ENCODE peak calls at places on chromosome 21, in seven cellular contexts. W is brain microvascular endothelial cell, A is heart right ventricle, M is osteocyte, B is ovary, Y is right lobe of liver, Q is Calu3. E is an unnamed sample.

GRCh38 chr21:16794944-16795343 is 717.9 kb upstream of the CXADR start:
- DNase-seq in W (peak), A (no peak), M (no peak), B (peak), Y (no peak), Q (peak), E (peak)

GRCh38 chr21:15729346-15729673 is 472 bp upstream of the USP25 start:
- DNase-seq in W (no peak), A (no peak), M (no peak), B (no peak), Y (no peak), Q (no peak), E (peak)

GRCh38 chr21:16308269-16308668 is 578.5 kb downstream of the USP25 start:
- DNase-seq in W (no peak), A (no peak), M (no peak), B (no peak), Y (no peak), Q (no peak), E (peak)

GRCh38 chr21:27248791-27249190 is 281.9 kb upstream of the ADAMTS5 start:
- DNase-seq in W (no peak), A (no peak), M (no peak), B (no peak), Y (no peak), Q (no peak), E (no peak)

GRCh38 chr21:30153697-30154340 is 12.8 kb downstream of the CLDN17 start:
- DNase-seq in W (no peak), A (no peak), M (no peak), B (no peak), Y (no peak), Q (no peak), E (no peak)

GRCh38 chr21:27802816-27803475 is 836.1 kb upstream of the ADAMTS5 start:
- DNase-seq in W (peak), A (no peak), M (no peak), B (no peak), Y (no peak), Q (peak), E (peak)

GRCh38 chr21:34983680-34984086 is 65.4 kb downstream of the RUNX1 start:
- DNase-seq in W (peak), A (no peak), M (no peak), B (no peak), Y (no peak), Q (no peak), E (peak)

GRCh38 chr21:31520506-31521163 is 138.9 kb upstream of the SOD1 start:
- DNase-seq in W (peak), A (no peak), M (no peak), B (no peak), Y (no peak), Q (no peak), E (no peak)

GRCh38 chr21:34640858-34641257 is 25.9 kb upstream of the RCAN1 start:
- DNase-seq in W (peak), A (no peak), M (no peak), B (no peak), Y (no peak), Q (no peak), E (peak)

GRCh38 chr21:43591468-43592050 is 67.7 kb downstream of the HSF2BP start:
- DNase-seq in W (no peak), A (no peak), M (no peak), B (no peak), Y (no peak), Q (no peak), E (peak)

GRCh38 chr21:34545079-34545884 is 33.3 kb upstream of the KCNE1 start:
- DNase-seq in W (no peak), A (no peak), M (no peak), B (no peak), Y (peak), Q (peak), E (no peak)

GRCh38 chr21:31554511-31555022 is 104.9 kb upstream of the SOD1 start:
- DNase-seq in W (peak), A (no peak), M (no peak), B (no peak), Y (no peak), Q (peak), E (peak)

GRCh38 chr21:43937898-43938309 is 72.9 kb downstream of the AGPAT3 start:
- DNase-seq in W (no peak), A (no peak), M (no peak), B (no peak), Y (no peak), Q (no peak), E (no peak)

GRCh38 chr21:40129809-40130208 is 262.6 kb downstream of the PCP4 start:
- DNase-seq in W (no peak), A (no peak), M (no peak), B (no peak), Y (no peak), Q (no peak), E (no peak)

GRCh38 chr21:31983120-31983519 is 110.3 kb downstream of the HUNK start:
- DNase-seq in W (no peak), A (no peak), M (no peak), B (no peak), Y (peak), Q (no peak), E (peak)

GRCh38 chr21:37219766-37220432 is 47.2 kb downstream of the VPS26C start:
- DNase-seq in W (no peak), A (no peak), M (no peak), B (no peak), Y (peak), Q (no peak), E (no peak)

GRCh38 chr21:15204887-15205286 is 140.1 kb upstream of the NRIP1 start:
- DNase-seq in W (no peak), A (no peak), M (no peak), B (no peak), Y (no peak), Q (no peak), E (no peak)

GRCh38 chr21:40386301-40386911 is 460.6 kb downstream of the DSCAM start:
- DNase-seq in W (no peak), A (peak), M (no peak), B (no peak), Y (peak), Q (no peak), E (peak)

GRCh38 chr21:17780539-17780938 is 38.6 kb downstream of the C21orf91 start:
- DNase-seq in W (no peak), A (no peak), M (no peak), B (no peak), Y (no peak), Q (no peak), E (no peak)

GRCh38 chr21:18772404-18772803 is 368.8 kb upstream of the TMPRSS15 start:
- DNase-seq in W (no peak), A (no peak), M (no peak), B (no peak), Y (no peak), Q (no peak), E (no peak)

GRCh38 chr21:16113052-16113715 is 383.4 kb downstream of the USP25 start:
- DNase-seq in W (no peak), A (no peak), M (no peak), B (no peak), Y (no peak), Q (no peak), E (no peak)

GRCh38 chr21:26515257-26515656 is 57.8 kb downstream of the CYYR1 start:
- DNase-seq in W (no peak), A (no peak), M (no peak), B (no peak), Y (no peak), Q (no peak), E (peak)

GRCh38 chr21:35818597-35818996 is 241.7 kb downstream of the SETD4 start:
- DNase-seq in W (no peak), A (no peak), M (no peak), B (no peak), Y (no peak), Q (no peak), E (no peak)

GRCh38 chr21:26952274-26953066 is 14.4 kb downstream of the ADAMTS5 start:
- DNase-seq in W (no peak), A (no peak), M (no peak), B (no peak), Y (no peak), Q (no peak), E (no peak)

GRCh38 chr21:27362249-27362648 is 395.4 kb upstream of the ADAMTS5 start:
- DNase-seq in W (no peak), A (no peak), M (no peak), B (no peak), Y (no peak), Q (no peak), E (peak)

GRCh38 chr21:23475518-23476189 is 2131.6 kb downstream of the MRPL39 start:
- DNase-seq in W (no peak), A (no peak), M (no peak), B (no peak), Y (no peak), Q (no peak), E (peak)

GRCh38 chr21:26116456-26117011 is 54.0 kb downstream of the APP start:
- DNase-seq in W (no peak), A (no peak), M (no peak), B (no peak), Y (no peak), Q (peak), E (no peak)

GRCh38 chr21:26106562-26106961 is 64.0 kb downstream of the APP start:
- DNase-seq in W (no peak), A (no peak), M (no peak), B (no peak), Y (no peak), Q (no peak), E (no peak)

GRCh38 chr21:22145555-22145954 is 1147.3 kb downstream of the NCAM2 start:
- DNase-seq in W (no peak), A (no peak), M (no peak), B (no peak), Y (no peak), Q (no peak), E (no peak)

GRCh38 chr21:35051287-35051818 is 2.3 kb upstream of the RUNX1 start:
- DNase-seq in W (peak), A (peak), M (no peak), B (no peak), Y (peak), Q (peak), E (peak)

GRCh38 chr21:26138615-26139257 is 31.8 kb downstream of the APP start:
- DNase-seq in W (no peak), A (no peak), M (no peak), B (no peak), Y (no peak), Q (no peak), E (peak)

GRCh38 chr21:19256934-19257660 is 853.5 kb upstream of the TMPRSS15 start:
- DNase-seq in W (no peak), A (no peak), M (no peak), B (no peak), Y (no peak), Q (no peak), E (no peak)

GRCh38 chr21:44094832-44095231 is 12.4 kb upstream of the PWP2 start:
- DNase-seq in W (no peak), A (no peak), M (no peak), B (no peak), Y (no peak), Q (no peak), E (no peak)

GRCh38 chr21:35635261-35635660 is 425.1 kb downstream of the SETD4 start:
- DNase-seq in W (peak), A (no peak), M (no peak), B (no peak), Y (no peak), Q (no peak), E (peak)

GRCh38 chr21:40688106-40688850 is 158.7 kb downstream of the DSCAM start:
- DNase-seq in W (no peak), A (no peak), M (no peak), B (no peak), Y (no peak), Q (no peak), E (no peak)

GRCh38 chr21:44531606-44532128 is 8.3 kb downstream of the KRTAP10-1 start:
- DNase-seq in W (no peak), A (no peak), M (no peak), B (no peak), Y (peak), Q (no peak), E (no peak)

GRCh38 chr21:30936207-30936606 is 54.8 kb upstream of the KRTAP11-1 start:
- DNase-seq in W (no peak), A (no peak), M (no peak), B (no peak), Y (no peak), Q (no peak), E (no peak)

GRCh38 chr21:17527240-17527639 is 14.4 kb downstream of the CXADR start:
- DNase-seq in W (peak), A (no peak), M (no peak), B (no peak), Y (no peak), Q (peak), E (peak)

GRCh38 chr21:26072891-26073615 is 97.5 kb downstream of the APP start:
- DNase-seq in W (peak), A (no peak), M (no peak), B (no peak), Y (no peak), Q (no peak), E (no peak)

DNA sequence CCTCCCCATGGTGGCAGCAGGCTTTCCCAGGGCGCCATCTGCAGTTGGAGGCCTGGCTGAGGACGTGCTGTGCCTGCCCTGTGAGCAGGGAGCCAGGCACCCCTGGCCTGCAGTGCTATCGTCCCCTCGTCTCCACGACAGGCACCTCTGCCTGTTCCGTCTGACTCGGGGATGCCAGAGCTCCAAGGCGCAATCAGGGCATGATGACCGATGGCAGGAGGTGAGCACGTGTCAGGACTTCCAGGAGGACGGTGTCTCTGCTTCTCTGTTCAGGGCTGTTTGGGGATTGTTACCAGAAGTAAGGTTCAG is 125.2 kb downstream of the PCBP3 start:
- DNase-seq in W (no peak), A (no peak), M (no peak), B (no peak), Y (no peak), Q (no peak), E (peak)
- TF ChIP-seq CTCF in W (peak), A (no peak), M (no peak), B (no peak), Y (no peak), Q (no peak), E (no peak)

DNA sequence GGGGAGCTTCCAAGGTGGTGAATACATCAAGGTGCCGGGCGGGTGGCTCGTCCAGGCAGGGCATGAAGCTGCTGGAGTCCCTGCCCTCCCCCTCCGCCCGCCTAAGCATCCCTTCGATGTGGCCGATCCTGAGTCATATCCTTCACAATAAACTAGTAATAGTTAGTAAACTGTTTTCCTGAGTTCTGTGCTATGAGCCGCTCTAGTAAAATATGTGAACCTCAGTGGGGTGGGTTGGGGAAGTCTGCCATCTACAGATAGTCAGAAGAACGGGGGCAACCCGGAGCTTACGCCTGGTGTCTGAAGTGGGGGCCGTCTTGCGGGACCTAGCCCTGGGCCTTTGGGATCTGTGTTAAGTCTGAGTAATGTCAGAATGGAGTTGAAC is 21.6 kb downstream of the C2CD2 start:
- DNase-seq in W (peak), A (no peak), M (no peak), B (peak), Y (no peak), Q (no peak), E (peak)
- TF ChIP-seq CTCF in W (peak), A (no peak), M (no peak), B (no peak), Y (no peak), Q (no peak), E (no peak)

GRCh38 chr21:33359446-33359845 is 34.7 kb downstream of the IFNAR1 start:
- DNase-seq in W (no peak), A (no peak), M (no peak), B (no peak), Y (no peak), Q (no peak), E (no peak)
- TF ChIP-seq CTCF in W (no peak), A (no peak), M (no peak), B (no peak), Y (no peak), Q (no peak), E (no peak)

DNA sequence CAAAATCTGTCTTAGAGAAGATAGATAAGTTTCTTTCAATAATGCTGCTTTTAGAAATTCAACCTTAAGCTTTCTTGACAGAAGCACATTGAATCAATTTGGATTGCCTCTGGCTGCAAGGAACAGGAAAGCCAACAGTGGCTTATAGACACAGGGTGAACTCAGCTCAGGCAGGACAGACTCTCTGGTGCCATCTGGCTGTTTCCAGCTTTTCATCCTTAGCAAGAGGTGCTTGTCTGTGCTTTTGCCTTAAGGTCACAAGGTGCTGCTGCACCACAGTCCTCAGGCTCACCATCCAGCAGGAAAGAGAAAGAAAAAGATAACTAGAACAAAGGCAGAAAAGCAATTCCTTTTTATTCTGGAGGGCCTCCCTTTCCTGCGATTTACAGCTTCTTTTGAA is 93.7 kb upstream of the ETS2 start:
- DNase-seq in W (peak), A (no peak), M (no peak), B (no peak), Y (no peak), Q (peak), E (peak)
- TF ChIP-seq CTCF in W (peak), A (peak), M (peak), B (no peak), Y (peak), Q (no peak), E (peak)